ENCODE peak calls at places on chromosomes 13 and 19, in six cellular contexts. J is WERI-Rb-1, Q is pancreas, T is kidney, Y is AG04450, O is BJ. E is an unnamed sample.

GRCh38 chr19:56837004-56837403 is 3.5 kb downstream of the PEG3 start:
- DNase-seq in Y (no peak), O (no peak), Q (peak), J (peak), T (no peak), E (no peak)

GRCh38 chr13:44470623-44471562 is 97.3 kb downstream of the SERP2 start:
- DNase-seq in Y (no peak), O (no peak), J (no peak), Q (no peak), T (no peak), E (no peak)

GRCh38 chr19:49436381-49437017 is 4.8 kb downstream of the SLC17A7 start:
- DNase-seq in Q (no peak), Y (no peak), J (peak), T (no peak), O (no peak), E (no peak)

GRCh38 chr13:48636550-48636949 is 17.2 kb upstream of the CYSLTR2 start:
- DNase-seq in Y (no peak), J (no peak), O (no peak), T (no peak), Q (no peak), E (no peak)

GRCh38 chr13:67229438-67230242 is 496 bp downstream of the PCDH9 start:
- DNase-seq in Q (no peak), Y (no peak), T (no peak), J (peak), O (no peak), E (no peak)

GRCh38 chr13:107866007-107866665 is 349.2 kb downstream of the LIG4 start:
- DNase-seq in O (no peak), Q (no peak), Y (no peak), J (peak), T (peak), E (no peak)

GRCh38 chr19:30092721-30093569 is 150.9 kb downstream of the URI1 start:
- DNase-seq in Y (no peak), O (no peak), T (no peak), Q (no peak), J (no peak), E (no peak)

GRCh38 chr19:31448221-31448657 is 99.0 kb upstream of the TSHZ3 start:
- DNase-seq in Y (peak), J (no peak), T (peak), Q (peak), O (peak), E (peak)

GRCh38 chr19:7230826-7231225 is 63.4 kb downstream of the INSR start:
- DNase-seq in T (no peak), Q (peak), O (no peak), J (no peak), Y (no peak), E (no peak)

GRCh38 chr19:18198374-18198773 is 5.4 kb downstream of the MPV17L2 start:
- DNase-seq in Q (no peak), O (no peak), Y (no peak), T (no peak), J (no peak), E (no peak)

GRCh38 chr13:80245162-80245733 is 95.7 kb downstream of the SPRY2 start:
- DNase-seq in Y (no peak), T (no peak), J (no peak), O (no peak), Q (no peak), E (no peak)

GRCh38 chr13:78030351-78030750 is 111.7 kb upstream of the EDNRB start:
- DNase-seq in J (no peak), Y (no peak), T (no peak), O (no peak), Q (no peak), E (no peak)

GRCh38 chr19:18999896-19000620 is 33.3 kb downstream of the SUGP2 start:
- DNase-seq in Q (no peak), J (peak), Y (no peak), T (no peak), O (no peak), E (no peak)

GRCh38 chr13:89883893-89884448 is 1463.5 kb upstream of the MIR17HG start:
- DNase-seq in Q (peak), T (peak), J (no peak), O (no peak), Y (no peak), E (no peak)

GRCh38 chr19:2357279-2358206 is 2.5 kb upstream of the TMPRSS9 start:
- DNase-seq in T (peak), Q (no peak), Y (no peak), O (no peak), J (no peak), E (no peak)

GRCh38 chr13:43407023-43407581 is 379.7 kb downstream of the ENOX1 start:
- DNase-seq in Q (no peak), Y (no peak), T (no peak), O (no peak), J (no peak), E (no peak)

GRCh38 chr19:39507715-39508364 is 7.1 kb upstream of the SELENOV start:
- DNase-seq in J (no peak), O (no peak), Q (no peak), T (no peak), Y (no peak), E (no peak)

GRCh38 chr19:2259331-2259730 is 3.1 kb upstream of the JSRP1 start:
- DNase-seq in T (no peak), O (no peak), J (no peak), Q (no peak), Y (no peak), E (no peak)

GRCh38 chr19:41299755-41300089 is 10.2 kb upstream of the CCDC97 start:
- DNase-seq in O (no peak), J (no peak), Y (peak), Q (no peak), T (no peak), E (peak)

GRCh38 chr13:77919351-77920294 is 992 bp upstream of the EDNRB start:
- DNase-seq in J (peak), O (no peak), Q (peak), Y (no peak), T (peak), E (no peak)

GRCh38 chr13:108346376-108346775 is 76.9 kb downstream of the TNFSF13B start:
- DNase-seq in O (no peak), Q (no peak), Y (no peak), J (no peak), T (no peak), E (no peak)

GRCh38 chr13:113950451-113951245 is 23.2 kb downstream of the C13orf46 start:
- DNase-seq in O (no peak), J (no peak), Y (no peak), Q (no peak), T (peak), E (no peak)

GRCh38 chr13:65966991-65967451 is 1263.1 kb downstream of the PCDH9 start:
- DNase-seq in Q (no peak), Y (no peak), T (no peak), J (peak), O (no peak), E (peak)

GRCh38 chr13:99230991-99231390 is 27.2 kb downstream of the GPR18 start:
- DNase-seq in Y (no peak), J (no peak), O (no peak), Q (no peak), T (no peak), E (no peak)

GRCh38 chr13:109764474-109765292 is 21.7 kb downstream of the IRS2 start:
- DNase-seq in T (no peak), O (no peak), Q (no peak), Y (no peak), J (peak), E (no peak)
- TF ChIP-seq CTCF in T (peak), O (peak), Q (no peak), Y (no peak), J (peak), E (peak)

GRCh38 chr13:51819544-51819943 is 15.6 kb upstream of the DHRS12 start:
- DNase-seq in Y (no peak), T (no peak), Q (no peak), J (no peak), O (no peak), E (no peak)

GRCh38 chr13:51823351-51823750 is 19.4 kb upstream of the DHRS12 start:
- DNase-seq in J (no peak), Q (no peak), T (no peak), Y (no peak), O (no peak), E (no peak)

GRCh38 chr13:51821666-51822065 is 17.7 kb upstream of the DHRS12 start:
- DNase-seq in Q (no peak), T (no peak), O (no peak), J (no peak), Y (no peak), E (no peak)

GRCh38 chr13:51823861-51824260 is 19.9 kb upstream of the DHRS12 start:
- DNase-seq in Q (no peak), T (no peak), Y (no peak), J (no peak), O (no peak), E (no peak)

DNA sequence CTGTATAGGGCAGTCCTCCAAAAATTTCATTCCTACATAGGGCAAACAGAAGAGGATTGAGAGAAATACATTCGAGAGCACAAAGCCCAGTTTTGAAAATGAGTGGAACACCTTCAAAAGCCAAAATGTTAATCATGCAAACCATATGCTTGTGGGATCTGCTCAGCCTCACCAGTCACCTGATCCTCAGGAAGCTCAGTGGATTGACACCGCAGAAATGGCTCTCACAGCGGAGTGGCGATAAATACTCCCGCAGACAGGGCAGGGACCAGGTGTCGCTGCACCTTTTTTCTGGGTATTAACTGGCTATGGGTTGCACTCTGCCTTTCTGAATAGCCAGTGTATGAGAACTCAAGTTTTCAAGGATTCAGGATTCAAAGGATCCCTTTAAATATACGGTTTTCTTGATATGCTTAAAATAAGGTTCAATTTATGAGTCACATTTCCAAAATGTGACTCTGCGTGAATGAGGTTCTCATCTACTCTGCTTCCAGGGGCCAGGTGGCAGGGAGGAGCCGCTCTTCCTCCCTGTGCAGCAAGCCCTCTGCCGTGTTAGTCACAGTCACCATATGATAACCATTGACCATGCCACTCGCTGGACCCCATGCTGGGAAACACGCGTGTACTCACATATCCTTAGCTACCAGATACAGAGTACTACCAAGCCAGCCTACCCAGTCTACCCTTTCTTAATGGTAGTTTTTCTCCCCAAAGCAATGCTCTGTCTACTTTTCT is 18.3 kb upstream of the DHRS12 start:
- DNase-seq in O (no peak), Q (no peak), Y (no peak), T (no peak), J (peak), E (no peak)
- H3K4me3 ChIP-seq in O (no peak), Q (no peak), Y (no peak), T (no peak), J (no peak), E (no peak)

DNA sequence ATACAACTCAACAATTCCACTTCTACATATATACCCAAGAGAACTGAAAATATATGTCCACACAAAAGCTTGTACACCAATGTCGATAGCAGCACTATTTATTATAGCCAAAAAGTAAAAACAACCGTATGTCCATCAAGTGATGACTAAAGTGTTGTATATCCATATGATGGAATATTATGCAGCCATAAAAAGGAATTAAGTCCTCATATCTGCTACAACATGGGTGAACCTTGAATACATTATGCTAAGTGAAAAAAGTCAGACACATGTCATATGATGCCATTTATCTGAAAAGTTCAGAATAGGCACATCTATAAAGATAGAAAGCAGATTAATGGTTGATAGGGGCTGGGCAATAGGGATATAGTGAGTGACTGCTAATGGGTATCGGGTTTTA is 204.5 kb downstream of the KCNRG start:
- DNase-seq in Q (no peak), T (no peak), J (no peak), Y (no peak), O (no peak), E (no peak)
- TF ChIP-seq CTCF in Q (no peak), T (no peak), J (no peak), Y (no peak), O (no peak), E (no peak)

GRCh38 chr19:11479470-11480080 is 1.3 kb downstream of the ELAVL3 start:
- DNase-seq in T (no peak), J (peak), O (no peak), Y (no peak), Q (no peak), E (no peak)

GRCh38 chr19:11479090-11479469 is 1.8 kb downstream of the ELAVL3 start:
- DNase-seq in O (no peak), Q (no peak), J (no peak), T (no peak), Y (no peak), E (no peak)

GRCh38 chr19:11480927-11481776 is at the start of gene ELAVL3:
- DNase-seq in O (no peak), T (no peak), Q (no peak), J (peak), Y (no peak), E (no peak)

GRCh38 chr19:11481777-11482383 is 1.0 kb upstream of the ELAVL3 start:
- DNase-seq in J (peak), Y (peak), T (peak), Q (no peak), O (peak), E (no peak)

DNA sequence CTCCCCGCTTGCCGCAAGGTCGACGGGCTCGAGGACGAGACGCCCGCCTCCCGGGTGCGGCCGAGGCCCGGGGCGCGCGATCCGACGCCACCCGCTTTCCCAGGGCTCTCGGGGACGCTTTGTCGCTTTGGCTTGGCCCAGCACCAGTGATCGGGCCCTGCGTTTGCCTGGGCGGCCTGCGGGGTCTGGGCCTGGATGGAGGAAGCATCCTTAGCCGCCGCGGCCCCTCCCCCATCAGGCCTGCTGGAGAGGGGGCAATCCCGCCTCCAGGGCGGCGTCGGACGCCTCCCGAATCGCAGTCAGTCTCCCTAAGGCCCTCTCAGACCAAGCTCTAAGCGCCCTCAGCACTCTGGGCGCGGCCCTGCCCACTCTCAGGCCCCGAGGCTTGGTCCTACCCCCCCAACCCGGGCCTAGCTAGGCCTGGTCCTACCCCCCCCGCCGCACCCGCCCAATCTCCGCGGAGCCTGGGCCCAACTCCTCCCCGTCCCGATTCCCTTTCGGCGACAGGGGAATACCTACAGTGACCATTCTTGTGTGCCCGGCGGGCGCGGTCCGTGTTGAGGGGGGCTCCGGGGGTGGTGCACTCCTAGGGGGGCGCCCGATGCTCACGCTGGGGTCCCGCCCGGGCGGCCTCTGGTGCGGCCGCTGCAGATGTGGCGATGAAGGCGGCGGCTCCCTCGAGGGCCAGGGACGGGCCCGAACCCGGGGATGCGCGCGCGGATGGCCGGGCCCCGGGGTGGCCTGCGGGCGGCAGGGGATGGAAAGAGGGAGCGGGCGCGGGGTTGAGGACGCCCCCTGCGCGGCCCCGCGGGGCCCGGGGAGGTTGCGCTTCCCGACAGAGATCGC is 542 bp downstream of the ELAVL3 start:
- DNase-seq in T (peak), O (no peak), J (no peak), Y (no peak), Q (no peak), E (no peak)
- H3K4me3 ChIP-seq in T (no peak), O (no peak), J (peak), Y (no peak), Q (no peak), E (no peak)

GRCh38 chr13:70792121-70792520 is 683.9 kb upstream of the KLHL1 start:
- DNase-seq in T (no peak), Q (no peak), O (no peak), Y (no peak), J (no peak), E (no peak)
- TF ChIP-seq CTCF in T (no peak), Q (no peak), O (no peak), Y (no peak), J (no peak), E (no peak)

GRCh38 chr19:47479701-47480503 is 4.1 kb downstream of the KPTN start:
- DNase-seq in T (peak), J (no peak), Q (peak), Y (no peak), O (no peak), E (no peak)
- H3K4me3 ChIP-seq in T (no peak), J (no peak), Q (no peak), Y (peak), O (peak), E (no peak)